ENCODE peak calls at places on chromosomes 6 and 20, in ten cellular contexts. Z is transverse colon; N is osteoblast; U is naive thymus-derived CD4-positive, alpha-beta T cell; F is AG04449; X is CD8-positive, alpha-beta memory T cell; C is effector memory CD4-positive, alpha-beta T cell; P is HFF-Myc; T is OCI-LY7; R is uterus. D is an unnamed sample.

GRCh38 chr6:29666826-29667130 is 9.9 kb downstream of the MOG start:
- DNase-seq in Z (no peak), N (no peak), U (no peak), F (no peak), X (no peak), C (no peak), P (no peak), T (no peak), R (no peak), D (no peak)

GRCh38 chr6:32700391-32701040 is 34.1 kb upstream of the HLA-DQB1 start:
- DNase-seq in Z (peak; percentile 21), N (peak; percentile 88), U (no peak), F (no peak), X (no peak), C (peak; percentile 16), P (peak; percentile 33), T (peak; percentile 70), R (peak; percentile 28), D (peak; percentile 32)

GRCh38 chr6:137353346-137353745 is 134.2 kb upstream of the IFNGR1 start:
- DNase-seq in Z (no peak), N (no peak), U (no peak), F (no peak), X (no peak), C (no peak), P (no peak), T (peak; percentile 82), R (no peak), D (no peak)

GRCh38 chr6:39933669-39934059 is 598 bp downstream of the MOCS1 start:
- DNase-seq in Z (no peak), N (no peak), U (no peak), F (no peak), X (no peak), C (no peak), P (no peak), T (no peak), R (no peak), D (no peak)

GRCh38 chr20:38723069-38723981 is 961 bp upstream of the SLC32A1 start:
- DNase-seq in Z (no peak), N (peak; percentile 85), U (no peak), F (no peak), X (no peak), C (no peak), P (no peak), T (no peak), R (no peak), D (no peak)

GRCh38 chr6:90574610-90575009 is 12.3 kb downstream of the MAP3K7 start:
- DNase-seq in Z (no peak), N (no peak), U (no peak), F (peak; percentile 24), X (no peak), C (no peak), P (no peak), T (peak; percentile 6), R (no peak), D (no peak)

GRCh38 chr6:36986704-36987047 is 680 bp upstream of the MTCH1 start:
- DNase-seq in Z (no peak), N (peak; percentile 91), U (no peak), F (no peak), X (no peak), C (no peak), P (no peak), T (peak; percentile 48), R (no peak), D (no peak)

GRCh38 chr6:30163918-30164654 is 740 bp downstream of the TRIM15 start:
- DNase-seq in Z (no peak), N (no peak), U (no peak), F (no peak), X (no peak), C (no peak), P (no peak), T (no peak), R (no peak), D (no peak)

GRCh38 chr6:122753688-122754056 is 25.8 kb upstream of the FABP7 start:
- DNase-seq in Z (no peak), N (no peak), U (no peak), F (no peak), X (no peak), C (no peak), P (no peak), T (no peak), R (no peak), D (peak; percentile 50)

GRCh38 chr6:53513519-53513966 is 31.4 kb downstream of the GCLC start:
- DNase-seq in Z (no peak), N (no peak), U (no peak), F (no peak), X (no peak), C (no peak), P (no peak), T (no peak), R (no peak), D (no peak)

GRCh38 chr20:17934141-17934862 is 34.3 kb downstream of the SNX5 start:
- DNase-seq in Z (no peak), N (peak; percentile 58), U (no peak), F (no peak), X (no peak), C (no peak), P (no peak), T (no peak), R (no peak), D (no peak)

GRCh38 chr6:112717401-112717800 is 370.3 kb downstream of the RFPL4B start:
- DNase-seq in Z (no peak), N (no peak), U (no peak), F (no peak), X (no peak), C (no peak), P (no peak), T (no peak), R (no peak), D (no peak)

GRCh38 chr20:6045566-6045965 is 8.3 kb downstream of the LRRN4 start:
- DNase-seq in Z (no peak), N (peak; percentile 47), U (no peak), F (no peak), X (no peak), C (no peak), P (no peak), T (no peak), R (no peak), D (no peak)

GRCh38 chr20:298755-299391 is 1.5 kb downstream of the ZCCHC3 start:
- DNase-seq in Z (no peak), N (peak; percentile 58), U (no peak), F (no peak), X (no peak), C (no peak), P (no peak), T (no peak), R (no peak), D (no peak)

GRCh38 chr6:158032354-158032733 is 50.7 kb downstream of the SYNJ2 start:
- DNase-seq in Z (peak; percentile 4), N (peak; percentile 80), U (no peak), F (no peak), X (no peak), C (no peak), P (no peak), T (no peak), R (no peak), D (no peak)

DNA sequence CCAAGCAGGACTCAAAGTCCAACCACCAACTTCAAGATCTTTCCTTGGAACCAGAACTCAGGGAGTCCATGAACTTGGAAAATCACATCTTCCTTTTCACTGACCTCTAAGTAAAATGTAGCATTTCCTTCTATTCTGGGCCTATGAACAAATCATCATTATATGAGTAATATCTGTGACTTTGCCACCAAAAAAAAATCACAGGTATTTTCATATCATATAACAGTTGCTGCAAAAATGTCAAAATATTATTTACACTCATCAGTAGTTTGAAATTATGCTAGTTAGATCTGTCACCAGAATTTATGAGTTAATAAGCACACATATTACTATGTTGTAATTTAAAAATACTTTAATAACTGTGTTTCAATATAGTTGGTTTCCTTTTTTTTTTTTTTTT is 27.3 kb upstream of the TLDC2 start:
- DNase-seq in Z (no peak), N (no peak), U (no peak), F (no peak), X (no peak), C (no peak), P (no peak), T (no peak), R (no peak), D (no peak)
- H3K4me3 ChIP-seq in Z (no peak overlapping the region), N (peak overlapping the region; percentile 52), U (no peak overlapping the region), F (peak overlapping the region; percentile 28), X (no peak overlapping the region), C (no peak overlapping the region), P (no peak overlapping the region), T (no peak overlapping the region), R (no peak overlapping the region), D (no peak overlapping the region)

GRCh38 chr20:37525810-37526209 is 1.9 kb downstream of the BLCAP start:
- DNase-seq in Z (peak; percentile 4), N (no peak), U (no peak), F (no peak), X (no peak), C (no peak), P (no peak), T (no peak), R (no peak), D (no peak)
- H3K4me3 ChIP-seq in Z (peak overlapping the region; percentile 89), N (peak overlapping the region; percentile 92), U (no peak overlapping the region), F (peak overlapping the region; percentile 96), X (no peak overlapping the region), C (no peak overlapping the region), P (peak overlapping the region; percentile 99), T (peak overlapping the region; percentile 81), R (no peak overlapping the region), D (no peak overlapping the region)

GRCh38 chr6:71289039-71289801 is 609 bp downstream of the OGFRL1 start:
- DNase-seq in Z (peak; percentile 20), N (peak; percentile 87), U (peak; percentile 5), F (no peak), X (peak; percentile 4), C (no peak), P (no peak), T (peak; percentile 78), R (no peak), D (no peak)

GRCh38 chr6:71291991-71292390 is 3.4 kb downstream of the OGFRL1 start:
- DNase-seq in Z (no peak), N (no peak), U (no peak), F (no peak), X (no peak), C (no peak), P (no peak), T (no peak), R (no peak), D (no peak)

GRCh38 chr6:71289802-71290175 is 1.2 kb downstream of the OGFRL1 start:
- DNase-seq in Z (no peak), N (peak; percentile 58), U (no peak), F (no peak), X (no peak), C (no peak), P (no peak), T (no peak), R (no peak), D (no peak)

GRCh38 chr6:71288228-71289038 is at the start of gene OGFRL1:
- DNase-seq in Z (peak; percentile 78), N (peak; percentile 99), U (peak; percentile 48), F (no peak), X (peak; percentile 69), C (peak; percentile 57), P (no peak), T (peak; percentile 92), R (peak; percentile 64), D (peak; percentile 71)

GRCh38 chr6:71290611-71291010 is 2.0 kb downstream of the OGFRL1 start:
- DNase-seq in Z (no peak), N (no peak), U (no peak), F (no peak), X (no peak), C (no peak), P (no peak), T (no peak), R (no peak), D (no peak)
- H3K4me3 ChIP-seq in Z (peak overlapping the region; percentile 80), N (no peak overlapping the region), U (no peak overlapping the region), F (no peak overlapping the region), X (no peak overlapping the region), C (no peak overlapping the region), P (no peak overlapping the region), T (peak overlapping the region; percentile 82), R (no peak overlapping the region), D (no peak overlapping the region)

GRCh38 chr6:134177236-134177635 is 124.8 kb upstream of the SLC2A12 start:
- DNase-seq in Z (no peak), N (no peak), U (no peak), F (no peak), X (no peak), C (no peak), P (no peak), T (no peak), R (no peak), D (no peak)
- H3K4me3 ChIP-seq in Z (peak overlapping the region; percentile 72), N (peak overlapping the region; percentile 70), U (no peak overlapping the region), F (peak overlapping the region; percentile 58), X (no peak overlapping the region), C (no peak overlapping the region), P (no peak overlapping the region), T (no peak overlapping the region), R (no peak overlapping the region), D (no peak overlapping the region)

D was measured in lung.